ENCODE peak calls at places on chromosomes 16 and 17, in seven cellular contexts. One of them, this sample, is unnamed. For H3K4me1, the result is how much of the 10 kb centered on the place peaks cover.

GRCh38 chr16:67260426-67261063 is 11.8 kb downstream of the SLC9A5 start:
- DNase-seq in OCI-LY7: peak
- DNase-seq in cardiac muscle cell: peak
- DNase-seq in sigmoid colon: peak
- DNase-seq in A673: no peak
- DNase-seq in tibial artery: no peak
- DNase-seq in colonic mucosa: peak
- DNase-seq in this sample: peak

GRCh38 chr16:85275533-85276249 is 163.4 kb upstream of the CIBAR2 start:
- DNase-seq in OCI-LY7: peak
- DNase-seq in cardiac muscle cell: peak
- DNase-seq in sigmoid colon: peak
- DNase-seq in A673: peak
- DNase-seq in tibial artery: peak
- DNase-seq in colonic mucosa: peak
- DNase-seq in this sample: peak

GRCh38 chr16:1950559-1950958 is 3.9 kb downstream of the RPL3L start:
- DNase-seq in OCI-LY7: no peak
- DNase-seq in cardiac muscle cell: no peak
- DNase-seq in sigmoid colon: no peak
- DNase-seq in A673: no peak
- DNase-seq in tibial artery: peak
- DNase-seq in colonic mucosa: no peak
- DNase-seq in this sample: peak

GRCh38 chr16:85029413-85029794 is 1.8 kb downstream of the KIAA0513 start:
- DNase-seq in OCI-LY7: no peak
- DNase-seq in cardiac muscle cell: no peak
- DNase-seq in sigmoid colon: peak
- DNase-seq in A673: peak
- DNase-seq in tibial artery: no peak
- DNase-seq in colonic mucosa: no peak
- DNase-seq in this sample: no peak

GRCh38 chr16:48531011-48531962 is 78.7 kb downstream of the N4BP1 start:
- DNase-seq in OCI-LY7: no peak
- DNase-seq in cardiac muscle cell: no peak
- DNase-seq in sigmoid colon: peak
- DNase-seq in A673: no peak
- DNase-seq in tibial artery: peak
- DNase-seq in colonic mucosa: no peak
- DNase-seq in this sample: no peak

GRCh38 chr16:78783570-78784079 is 684.2 kb downstream of the WWOX start:
- DNase-seq in OCI-LY7: no peak
- DNase-seq in cardiac muscle cell: no peak
- DNase-seq in sigmoid colon: no peak
- DNase-seq in A673: no peak
- DNase-seq in tibial artery: no peak
- DNase-seq in colonic mucosa: no peak
- DNase-seq in this sample: no peak

GRCh38 chr16:30656974-30657865 is 1.0 kb upstream of the FBRS start:
- DNase-seq in OCI-LY7: no peak
- DNase-seq in cardiac muscle cell: no peak
- DNase-seq in sigmoid colon: no peak
- DNase-seq in A673: no peak
- DNase-seq in tibial artery: no peak
- DNase-seq in colonic mucosa: no peak
- DNase-seq in this sample: no peak

GRCh38 chr17:40497704-40498103 is 3.7 kb downstream of the TNS4 start:
- DNase-seq in OCI-LY7: no peak
- DNase-seq in cardiac muscle cell: no peak
- DNase-seq in sigmoid colon: no peak
- DNase-seq in A673: no peak
- DNase-seq in tibial artery: no peak
- DNase-seq in colonic mucosa: no peak
- DNase-seq in this sample: no peak

GRCh38 chr16:70800798-70801480 is at the start of gene VAC14:
- DNase-seq in OCI-LY7: peak
- DNase-seq in cardiac muscle cell: peak
- DNase-seq in sigmoid colon: peak
- DNase-seq in A673: peak
- DNase-seq in tibial artery: peak
- DNase-seq in colonic mucosa: peak
- DNase-seq in this sample: peak

GRCh38 chr16:81232740-81233367 is 5.6 kb upstream of the BCO1 start:
- DNase-seq in OCI-LY7: no peak
- DNase-seq in cardiac muscle cell: no peak
- DNase-seq in sigmoid colon: no peak
- DNase-seq in A673: no peak
- DNase-seq in tibial artery: no peak
- DNase-seq in colonic mucosa: no peak
- DNase-seq in this sample: no peak

GRCh38 chr17:70577456-70577855 is 408.1 kb downstream of the KCNJ2 start:
- DNase-seq in OCI-LY7: no peak
- DNase-seq in cardiac muscle cell: no peak
- DNase-seq in sigmoid colon: no peak
- DNase-seq in A673: no peak
- DNase-seq in tibial artery: no peak
- DNase-seq in colonic mucosa: no peak
- DNase-seq in this sample: no peak

GRCh38 chr17:74147436-74147835 is 56.0 kb upstream of the RPL38 start:
- DNase-seq in OCI-LY7: no peak
- DNase-seq in cardiac muscle cell: no peak
- DNase-seq in sigmoid colon: no peak
- DNase-seq in A673: no peak
- DNase-seq in tibial artery: peak
- DNase-seq in colonic mucosa: no peak
- DNase-seq in this sample: no peak

GRCh38 chr17:16158721-16159120 is 56.6 kb downstream of the NCOR1 start:
- DNase-seq in OCI-LY7: no peak
- DNase-seq in cardiac muscle cell: no peak
- DNase-seq in sigmoid colon: no peak
- DNase-seq in A673: no peak
- DNase-seq in tibial artery: no peak
- DNase-seq in colonic mucosa: no peak
- DNase-seq in this sample: no peak

DNA sequence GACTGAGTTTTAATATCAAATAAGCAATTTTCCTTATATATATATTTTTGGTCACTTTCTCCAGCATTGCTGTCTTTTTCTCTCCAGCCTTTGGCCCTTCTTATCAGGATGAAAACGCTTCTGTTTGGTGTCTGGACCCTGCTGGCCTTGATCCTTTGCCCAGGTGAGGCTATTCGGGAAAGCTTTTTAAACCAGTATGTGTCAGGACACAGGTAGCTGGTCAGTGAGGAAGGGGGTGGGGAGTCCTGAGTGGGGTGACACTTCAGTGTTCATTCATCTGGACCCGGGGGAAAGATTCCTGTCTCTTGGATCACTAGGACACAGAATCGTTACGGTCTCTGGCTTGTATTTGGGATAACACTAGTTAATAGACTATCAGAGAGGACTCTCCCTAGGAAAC is 12.2 kb upstream of the SMARCD2 start:
- DNase-seq in OCI-LY7: no peak
- DNase-seq in cardiac muscle cell: no peak
- DNase-seq in sigmoid colon: no peak
- DNase-seq in A673: no peak
- DNase-seq in tibial artery: no peak
- DNase-seq in colonic mucosa: no peak
- DNase-seq in this sample: no peak
- H3K4me1 ChIP-seq in OCI-LY7: under half
- H3K4me1 ChIP-seq in cardiac muscle cell: under half
- H3K4me1 ChIP-seq in sigmoid colon: under half
- H3K4me1 ChIP-seq in A673: under half
- H3K4me1 ChIP-seq in tibial artery: under half
- H3K4me1 ChIP-seq in colonic mucosa: under half
- H3K4me1 ChIP-seq in this sample: under half

DNA sequence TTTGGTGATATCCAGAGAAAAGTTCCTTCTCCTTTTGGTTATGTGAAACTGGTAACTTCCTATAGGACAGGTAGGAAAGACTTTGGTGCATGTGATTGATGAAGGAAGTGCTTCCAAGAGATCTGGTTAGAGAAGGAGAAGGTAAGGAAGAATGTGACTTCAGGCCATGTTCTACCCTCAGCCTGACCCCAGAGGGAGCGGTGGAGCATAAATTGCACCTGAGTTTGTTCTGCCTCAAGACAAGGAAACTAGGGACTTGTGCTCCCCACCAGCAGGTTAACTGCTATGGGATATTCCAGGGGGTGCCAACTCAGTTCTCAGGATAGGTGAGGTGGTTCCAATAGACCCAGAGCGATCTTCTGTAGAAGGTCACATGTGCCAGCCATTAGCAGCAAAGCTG is 299.3 kb upstream of the XYLT1 start:
- DNase-seq in OCI-LY7: no peak
- DNase-seq in cardiac muscle cell: no peak
- DNase-seq in sigmoid colon: no peak
- DNase-seq in A673: no peak
- DNase-seq in tibial artery: no peak
- DNase-seq in colonic mucosa: no peak
- DNase-seq in this sample: no peak
- TF ChIP-seq CTCF in OCI-LY7: no peak
- TF ChIP-seq CTCF in cardiac muscle cell: no peak
- TF ChIP-seq CTCF in sigmoid colon: no peak
- TF ChIP-seq CTCF in A673: no peak
- TF ChIP-seq CTCF in tibial artery: no peak
- TF ChIP-seq CTCF in colonic mucosa: no peak
- TF ChIP-seq CTCF in this sample: no peak

GRCh38 chr17:78343099-78343432 is 16.8 kb downstream of the SOCS3 start:
- DNase-seq in OCI-LY7: no peak
- DNase-seq in cardiac muscle cell: no peak
- DNase-seq in sigmoid colon: peak
- DNase-seq in A673: no peak
- DNase-seq in tibial artery: peak
- DNase-seq in colonic mucosa: no peak
- DNase-seq in this sample: peak
- H3K4me1 ChIP-seq in OCI-LY7: under half
- H3K4me1 ChIP-seq in cardiac muscle cell: under half
- H3K4me1 ChIP-seq in sigmoid colon: under half
- H3K4me1 ChIP-seq in A673: under half
- H3K4me1 ChIP-seq in tibial artery: under half
- H3K4me1 ChIP-seq in colonic mucosa: under half
- H3K4me1 ChIP-seq in this sample: half or more

GRCh38 chr17:19753661-19754463 is 5.8 kb upstream of the ALDH3A1 start:
- DNase-seq in OCI-LY7: no peak
- DNase-seq in cardiac muscle cell: no peak
- DNase-seq in sigmoid colon: peak
- DNase-seq in A673: peak
- DNase-seq in tibial artery: peak
- DNase-seq in colonic mucosa: peak
- DNase-seq in this sample: peak
- TF ChIP-seq CTCF in OCI-LY7: peak
- TF ChIP-seq CTCF in cardiac muscle cell: no peak
- TF ChIP-seq CTCF in sigmoid colon: no peak
- TF ChIP-seq CTCF in A673: peak
- TF ChIP-seq CTCF in tibial artery: peak
- TF ChIP-seq CTCF in colonic mucosa: peak
- TF ChIP-seq CTCF in this sample: peak

GRCh38 chr16:88761830-88762229 is 23.2 kb downstream of the PIEZO1 start:
- DNase-seq in OCI-LY7: no peak
- DNase-seq in cardiac muscle cell: no peak
- DNase-seq in sigmoid colon: no peak
- DNase-seq in A673: no peak
- DNase-seq in tibial artery: no peak
- DNase-seq in colonic mucosa: peak
- DNase-seq in this sample: no peak
- H3K4me1 ChIP-seq in OCI-LY7: under half
- H3K4me1 ChIP-seq in cardiac muscle cell: under half
- H3K4me1 ChIP-seq in sigmoid colon: half or more
- H3K4me1 ChIP-seq in A673: under half
- H3K4me1 ChIP-seq in tibial artery: under half
- H3K4me1 ChIP-seq in colonic mucosa: under half
- H3K4me1 ChIP-seq in this sample: half or more

DNA sequence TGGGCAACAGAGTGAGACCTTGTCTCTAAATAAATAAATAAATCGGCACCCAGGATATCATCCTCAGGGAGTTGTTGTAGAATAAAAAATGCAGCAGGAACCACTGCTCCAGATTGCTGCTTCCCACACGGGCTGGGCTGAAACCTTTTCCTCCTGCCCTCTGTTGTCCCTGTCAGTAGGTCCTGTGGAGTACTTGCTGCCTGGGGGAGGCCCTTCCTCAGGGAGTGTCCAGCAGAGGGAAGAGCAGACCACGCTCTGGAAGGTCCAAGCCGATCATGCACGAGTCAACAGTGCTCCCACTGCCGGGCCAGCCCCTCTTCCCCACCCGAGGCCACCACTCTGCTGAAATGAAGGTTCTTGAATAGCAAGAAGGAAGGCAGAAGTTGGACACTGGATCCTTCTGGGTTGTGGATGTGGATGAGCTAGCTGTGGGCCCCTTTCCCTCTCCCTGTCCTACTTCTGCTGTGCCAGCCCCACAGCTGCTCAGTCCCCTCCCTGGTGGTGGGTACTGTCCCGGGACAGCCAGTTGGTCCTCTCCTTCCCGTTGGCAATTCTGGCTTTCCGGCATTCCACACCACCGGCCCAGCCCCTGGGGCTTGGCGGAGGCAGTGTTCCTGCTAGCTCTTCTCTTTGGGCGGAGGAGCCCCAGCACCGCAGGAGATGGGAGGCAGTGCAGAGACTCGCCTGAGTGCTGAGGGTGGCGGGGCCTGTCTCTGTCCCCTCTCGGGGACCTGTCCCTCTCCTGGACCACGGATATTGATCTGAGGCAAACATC is 10.8 kb downstream of the CDK5R1 start:
- DNase-seq in OCI-LY7: no peak
- DNase-seq in cardiac muscle cell: no peak
- DNase-seq in sigmoid colon: peak
- DNase-seq in A673: no peak
- DNase-seq in tibial artery: no peak
- DNase-seq in colonic mucosa: no peak
- DNase-seq in this sample: no peak
- TF ChIP-seq CTCF in OCI-LY7: no peak
- TF ChIP-seq CTCF in cardiac muscle cell: peak
- TF ChIP-seq CTCF in sigmoid colon: no peak
- TF ChIP-seq CTCF in A673: no peak
- TF ChIP-seq CTCF in tibial artery: no peak
- TF ChIP-seq CTCF in colonic mucosa: no peak
- TF ChIP-seq CTCF in this sample: no peak

DNA sequence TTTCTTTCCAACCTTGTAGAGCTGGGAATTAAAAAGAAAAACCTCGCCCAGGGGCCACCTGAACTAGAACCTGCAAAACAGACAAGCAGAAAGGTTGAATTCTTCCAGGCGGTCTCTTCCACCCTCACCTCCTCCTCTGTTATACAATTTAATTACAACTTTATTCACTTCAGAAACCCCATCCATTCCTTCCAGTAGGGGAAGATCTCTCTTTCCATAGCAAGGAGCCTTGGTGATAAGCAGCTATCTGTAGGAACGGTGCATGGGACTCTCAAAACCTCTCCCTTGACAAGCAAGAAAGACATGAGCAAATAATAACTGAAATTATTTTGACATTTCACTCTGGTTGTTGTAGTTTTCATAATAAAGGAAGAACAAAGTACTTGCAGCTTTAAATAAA is 176.0 kb downstream of the RBFOX1 start:
- DNase-seq in OCI-LY7: no peak
- DNase-seq in cardiac muscle cell: no peak
- DNase-seq in sigmoid colon: no peak
- DNase-seq in A673: no peak
- DNase-seq in tibial artery: no peak
- DNase-seq in colonic mucosa: no peak
- DNase-seq in this sample: no peak
- H3K4me1 ChIP-seq in OCI-LY7: under half
- H3K4me1 ChIP-seq in cardiac muscle cell: under half
- H3K4me1 ChIP-seq in sigmoid colon: under half
- H3K4me1 ChIP-seq in A673: under half
- H3K4me1 ChIP-seq in tibial artery: under half
- H3K4me1 ChIP-seq in colonic mucosa: under half
- H3K4me1 ChIP-seq in this sample: under half

GRCh38 chr17:17872468-17873345 is 35.9 kb upstream of the SREBF1 start:
- DNase-seq in OCI-LY7: no peak
- DNase-seq in cardiac muscle cell: no peak
- DNase-seq in sigmoid colon: no peak
- DNase-seq in A673: no peak
- DNase-seq in tibial artery: peak
- DNase-seq in colonic mucosa: no peak
- DNase-seq in this sample: no peak
- TF ChIP-seq CTCF in OCI-LY7: no peak
- TF ChIP-seq CTCF in cardiac muscle cell: no peak
- TF ChIP-seq CTCF in sigmoid colon: no peak
- TF ChIP-seq CTCF in A673: no peak
- TF ChIP-seq CTCF in tibial artery: no peak
- TF ChIP-seq CTCF in colonic mucosa: no peak
- TF ChIP-seq CTCF in this sample: no peak